ENCODE peak calls at places on chromosomes 5 and 9, in nine cellular contexts. P is OCI-LY7, N is psoas muscle, K is heart left ventricle, F is PC-9, L is left ventricle myocardium inferior, J is breast epithelium, Z is cardiac muscle cell, H is Peyer's patch. W is an unnamed sample.

GRCh38 chr5:40551706-40552557 is 127.8 kb upstream of the PTGER4 start:
- DNase-seq in P (no peak), N (no peak), K (no peak), F (peak; percentile 98), L (no peak), J (no peak), Z (peak; percentile 93), H (no peak), W (no peak)

GRCh38 chr9:33289501-33289900 is 815 bp upstream of the NFX1 start:
- DNase-seq in P (no peak), N (peak; percentile 20), K (peak; percentile 25), F (no peak), L (no peak), J (peak; percentile 33), Z (peak; percentile 20), H (no peak), W (no peak)

GRCh38 chr5:95967236-95967635 is 5.6 kb upstream of the ELL2 start:
- DNase-seq in P (no peak), N (no peak), K (no peak), F (no peak), L (no peak), J (no peak), Z (no peak), H (no peak), W (no peak)

GRCh38 chr5:1321576-1321975 is 23.3 kb downstream of the CLPTM1L start:
- DNase-seq in P (no peak), N (no peak), K (no peak), F (no peak), L (no peak), J (no peak), Z (no peak), H (peak; percentile 36), W (no peak)

GRCh38 chr5:72633041-72633445 is 125.8 kb upstream of the ZNF366 start:
- DNase-seq in P (no peak), N (no peak), K (no peak), F (no peak), L (no peak), J (no peak), Z (peak; percentile 69), H (no peak), W (no peak)

GRCh38 chr5:170070556-170071412 is 34.9 kb upstream of the FOXI1 start:
- DNase-seq in P (peak; percentile 15), N (no peak), K (no peak), F (no peak), L (peak; percentile 31), J (no peak), Z (peak; percentile 68), H (peak; percentile 54), W (no peak)

GRCh38 chr5:22852807-22853670 is at the start of gene CDH12:
- DNase-seq in P (no peak), N (no peak), K (no peak), F (no peak), L (no peak), J (no peak), Z (no peak), H (no peak), W (no peak)

GRCh38 chr9:97315550-97315949 is 8.1 kb downstream of the CCDC180 start:
- DNase-seq in P (no peak), N (no peak), K (no peak), F (no peak), L (no peak), J (no peak), Z (peak; percentile 68), H (no peak), W (no peak)

GRCh38 chr9:105593145-105593544 is 35.2 kb downstream of the FKTN start:
- DNase-seq in P (no peak), N (no peak), K (no peak), F (no peak), L (no peak), J (no peak), Z (no peak), H (no peak), W (no peak)

GRCh38 chr5:148747536-148747906 is 78.9 kb upstream of the ADRB2 start:
- DNase-seq in P (no peak), N (no peak), K (no peak), F (no peak), L (no peak), J (no peak), Z (no peak), H (no peak), W (no peak)
- H3K4me3 ChIP-seq in P (no peak overlapping the region), N (no peak overlapping the region), K (no peak overlapping the region), F (no peak overlapping the region), L (no peak overlapping the region), J (no peak overlapping the region), Z (no peak overlapping the region), H (no peak overlapping the region), W (no peak overlapping the region)

GRCh38 chr5:141343242-141343952 is at the start of gene PCDHGA3:
- DNase-seq in P (peak; percentile 17), N (no peak), K (no peak), F (no peak), L (no peak), J (no peak), Z (peak; percentile 63), H (no peak), W (no peak)

GRCh38 chr5:141345327-141345726 is 1.7 kb downstream of the PCDHGA3 start:
- DNase-seq in P (no peak), N (no peak), K (no peak), F (no peak), L (no peak), J (no peak), Z (no peak), H (no peak), W (no peak)

GRCh38 chr5:141338538-141339306 is at the start of gene PCDHGA2:
- DNase-seq in P (peak; percentile 46), N (no peak), K (no peak), F (no peak), L (no peak), J (no peak), Z (peak; percentile 66), H (no peak), W (no peak)

GRCh38 chr5:141343953-141344463 is 379 bp downstream of the PCDHGA3 start:
- DNase-seq in P (no peak), N (no peak), K (no peak), F (no peak), L (no peak), J (no peak), Z (no peak), H (no peak), W (no peak)

GRCh38 chr5:141342773-141343172 is 856 bp upstream of the PCDHGA3 start:
- DNase-seq in P (no peak), N (no peak), K (no peak), F (no peak), L (no peak), J (no peak), Z (no peak), H (no peak), W (no peak)
- H3K9me3 ChIP-seq in P (no peaks in the 10 kb centered on the region), N (peaks cover 23% of the 10 kb centered on the region), K (peaks cover 8% of the 10 kb centered on the region), F (peaks cover 4% of the 10 kb centered on the region), L (peaks cover 99% of the 10 kb centered on the region), J (peaks cover 98% of the 10 kb centered on the region), Z (no peaks in the 10 kb centered on the region), H (no peaks in the 10 kb centered on the region), W (peaks cover 89% of the 10 kb centered on the region)

GRCh38 chr9:104104407-104104806 is 10.3 kb downstream of the SMC2 start:
- DNase-seq in P (no peak), N (no peak), K (no peak), F (no peak), L (no peak), J (no peak), Z (no peak), H (no peak), W (no peak)

GRCh38 chr9:104110509-104110908 is 16.4 kb downstream of the SMC2 start:
- DNase-seq in P (no peak), N (no peak), K (no peak), F (no peak), L (no peak), J (no peak), Z (no peak), H (no peak), W (no peak)

GRCh38 chr9:104108315-104108714 is 14.2 kb downstream of the SMC2 start:
- DNase-seq in P (no peak), N (no peak), K (no peak), F (no peak), L (no peak), J (no peak), Z (no peak), H (no peak), W (no peak)

GRCh38 chr9:104107799-104108198 is 13.7 kb downstream of the SMC2 start:
- DNase-seq in P (no peak), N (no peak), K (no peak), F (no peak), L (no peak), J (no peak), Z (no peak), H (no peak), W (no peak)
- H3K4me3 ChIP-seq in P (no peak overlapping the region), N (no peak overlapping the region), K (no peak overlapping the region), F (no peak overlapping the region), L (no peak overlapping the region), J (no peak overlapping the region), Z (no peak overlapping the region), H (no peak overlapping the region), W (no peak overlapping the region)

DNA sequence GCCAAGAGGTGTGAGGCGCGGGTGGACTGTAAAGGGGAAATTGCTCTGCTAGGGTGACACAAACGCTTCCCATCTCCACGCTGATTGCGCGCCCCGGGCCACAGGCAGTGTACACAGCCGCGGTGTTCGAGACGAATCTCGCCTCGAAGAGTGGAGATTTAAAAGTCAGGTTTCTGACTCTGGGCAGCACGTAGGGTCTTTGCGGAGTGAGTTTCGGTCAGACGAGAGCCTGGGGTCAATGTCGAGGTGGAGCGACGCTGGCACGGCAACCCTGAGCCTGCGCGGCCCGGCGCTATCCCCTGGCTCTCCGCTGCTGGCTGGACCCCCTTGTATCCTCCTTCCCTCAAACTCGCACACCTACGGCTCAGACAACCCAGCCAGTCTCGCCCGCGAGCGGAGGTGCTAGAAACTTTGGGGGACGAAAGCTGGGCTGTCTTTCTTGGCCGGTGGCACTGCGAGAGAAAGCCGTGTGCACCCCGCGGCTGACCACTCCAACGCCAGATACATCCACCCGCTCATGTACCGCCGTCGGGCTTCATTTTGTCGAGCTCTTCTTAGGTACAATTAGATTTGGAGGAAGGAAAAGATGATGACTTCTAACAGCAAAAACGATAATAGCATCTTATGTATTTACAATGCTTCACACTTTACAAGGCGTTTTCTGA is 5.4 kb upstream of the FOXB2 start:
- DNase-seq in P (no peak), N (no peak), K (no peak), F (no peak), L (no peak), J (no peak), Z (no peak), H (no peak), W (no peak)
- H3K9me3 ChIP-seq in P (no peaks in the 10 kb centered on the region), N (no peaks in the 10 kb centered on the region), K (no peaks in the 10 kb centered on the region), F (no peaks in the 10 kb centered on the region), L (no peaks in the 10 kb centered on the region), J (no peaks in the 10 kb centered on the region), Z (no peaks in the 10 kb centered on the region), H (no peaks in the 10 kb centered on the region), W (no peaks in the 10 kb centered on the region)